ENCODE peak calls at places on chromosomes 7 and 10, in six cellular contexts. X is Panc1, R is lung, H is cardiac muscle cell, M is fibroblast of lung, O is GM12878. Q is an unnamed sample.

GRCh38 chr10:65618125-65618524 is 1307.7 kb upstream of the LRRTM3 start:
- DNase-seq in X (no peak), H (no peak), O (no peak), R (no peak), M (no peak), Q (no peak)

GRCh38 chr7:73789051-73789450 is 19.0 kb upstream of the CLDN3 start:
- DNase-seq in M (no peak), X (no peak), R (no peak), H (no peak), O (no peak), Q (no peak)

GRCh38 chr10:48667960-48668541 is 16.6 kb upstream of the WDFY4 start:
- DNase-seq in X (no peak), R (no peak), H (no peak), M (no peak), O (peak; percentile 94), Q (no peak)

GRCh38 chr10:59865101-59865500 is 41.3 kb downstream of the CCDC6 start:
- DNase-seq in X (no peak), R (peak; percentile 57), M (peak; percentile 36), O (no peak), H (peak; percentile 12), Q (no peak)

GRCh38 chr7:13185139-13185538 is 497.7 kb downstream of the ARL4A start:
- DNase-seq in H (no peak), X (no peak), M (no peak), R (no peak), O (no peak), Q (no peak)

GRCh38 chr10:62710182-62710581 is 94.3 kb upstream of the ADO start:
- DNase-seq in X (no peak), H (no peak), R (no peak), O (no peak), M (no peak), Q (no peak)

GRCh38 chr10:120285408-120285807 is 171.6 kb upstream of the PLPP4 start:
- DNase-seq in M (no peak), X (no peak), O (no peak), R (no peak), H (no peak), Q (no peak)

GRCh38 chr7:78450754-78451153 is 652.2 kb downstream of the PHTF2 start:
- DNase-seq in O (no peak), R (no peak), X (no peak), M (no peak), H (no peak), Q (no peak)

GRCh38 chr7:71377062-71377461 is 245.1 kb downstream of the GALNT17 start:
- DNase-seq in X (no peak), R (no peak), M (no peak), O (no peak), H (no peak), Q (peak; percentile 13)

GRCh38 chr10:63630928-63631685 is 109.9 kb downstream of the REEP3 start:
- DNase-seq in O (no peak), R (no peak), X (no peak), H (no peak), M (peak; percentile 92), Q (no peak)

GRCh38 chr7:46230298-46231295 is 309.5 kb upstream of the IGFBP3 start:
- DNase-seq in R (no peak), M (peak; percentile 70), O (no peak), H (no peak), X (no peak), Q (no peak)

GRCh38 chr10:32298066-32298812 is 48.7 kb downstream of the EPC1 start:
- DNase-seq in M (peak; percentile 91), O (no peak), H (no peak), R (no peak), X (peak; percentile 22), Q (no peak)

GRCh38 chr7:92766461-92767003 is 69.8 kb downstream of the CDK6 start:
- DNase-seq in H (peak; percentile 36), M (peak; percentile 68), X (no peak), R (no peak), O (no peak), Q (no peak)

GRCh38 chr10:62811159-62811875 is 4.8 kb downstream of the EGR2 start:
- DNase-seq in X (no peak), H (no peak), M (no peak), R (no peak), O (peak; percentile 85), Q (no peak)

GRCh38 chr10:58661902-58662301 is 149.2 kb downstream of the BICC1 start:
- DNase-seq in H (no peak), M (peak; percentile 11), R (no peak), O (no peak), X (no peak), Q (no peak)

GRCh38 chr7:42645906-42646305 is 266.0 kb downstream of the C7orf25 start:
- DNase-seq in M (peak; percentile 18), O (no peak), R (no peak), H (no peak), X (no peak), Q (no peak)

GRCh38 chr7:1920266-1920681 is 250.2 kb downstream of the ELFN1 start:
- DNase-seq in X (no peak), M (no peak), R (no peak), O (no peak), H (no peak), Q (no peak)

GRCh38 chr10:15901889-15902288 is 41.6 kb upstream of the MINDY3 start:
- DNase-seq in H (no peak), M (no peak), X (no peak), O (no peak), R (no peak), Q (no peak)

GRCh38 chr10:100781145-100781665 is 35.8 kb downstream of the PAX2 start:
- DNase-seq in H (no peak), M (no peak), X (no peak), O (no peak), R (no peak), Q (no peak)

GRCh38 chr7:133095119-133095671 is 13.3 kb upstream of the CHCHD3 start:
- DNase-seq in X (no peak), H (no peak), O (no peak), R (no peak), M (no peak), Q (no peak)

GRCh38 chr7:129438839-129439640 is 4.8 kb downstream of the STRIP2 start:
- DNase-seq in H (no peak), O (no peak), M (peak; percentile 76), X (peak; percentile 95), R (no peak), Q (no peak)

GRCh38 chr7:69654381-69654780 is 56.1 kb downstream of the AUTS2 start:
- DNase-seq in R (peak; percentile 45), H (no peak), X (no peak), M (no peak), O (no peak), Q (peak; percentile 63)

GRCh38 chr7:137545059-137545730 is 201.7 kb upstream of the PTN start:
- DNase-seq in O (no peak), R (no peak), X (no peak), M (peak; percentile 14), H (no peak), Q (no peak)

GRCh38 chr7:35251606-35252310 is 2.1 kb downstream of the TBX20 start:
- DNase-seq in X (no peak), M (no peak), O (no peak), R (no peak), H (no peak), Q (no peak)

GRCh38 chr7:35254496-35255416 is 856 bp upstream of the TBX20 start:
- DNase-seq in O (no peak), H (peak; percentile 72), X (no peak), M (no peak), R (no peak), Q (peak; percentile 60)

GRCh38 chr7:35252584-35252983 is 1.3 kb downstream of the TBX20 start:
- DNase-seq in H (no peak), O (no peak), X (no peak), M (no peak), R (no peak), Q (no peak)

GRCh38 chr7:35253680-35254495 is at the start of gene TBX20:
- DNase-seq in O (no peak), X (no peak), M (peak; percentile 44), H (peak; percentile 93), R (no peak), Q (peak; percentile 86)

DNA sequence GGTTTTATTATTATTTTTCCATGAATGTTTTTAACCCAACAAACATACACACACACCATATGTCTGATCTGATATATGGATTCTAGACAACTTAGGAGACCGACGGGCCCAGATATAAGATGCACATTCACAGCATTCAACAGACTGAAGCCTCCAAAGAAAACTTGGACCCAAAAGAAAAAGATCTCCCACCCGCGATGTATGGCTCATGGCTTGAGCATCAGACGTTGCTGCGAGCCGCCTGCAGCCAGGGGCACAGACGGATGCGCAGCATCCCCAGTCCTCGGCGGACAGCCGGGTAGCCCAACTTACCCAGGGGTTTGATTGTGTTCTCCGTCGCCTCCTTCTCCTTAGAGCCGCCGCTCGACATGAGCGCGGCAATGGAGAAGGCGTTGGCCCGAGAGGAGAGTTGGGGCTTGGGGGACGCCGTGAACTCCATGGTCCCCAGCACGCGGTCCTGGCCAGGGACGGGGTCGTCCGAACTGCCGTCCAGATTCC is 669 bp downstream of the TBX20 start:
- DNase-seq in H (no peak), R (no peak), X (no peak), M (no peak), O (no peak), Q (no peak)
- H3K4me3 ChIP-seq in H (peak overlapping the region; percentile 86), R (no peak overlapping the region), X (no peak overlapping the region), M (no peak overlapping the region), O (no peak overlapping the region), Q (peak overlapping the region; percentile 83)

GRCh38 chr10:13839030-13839429 is 252.3 kb downstream of the PRPF18 start:
- DNase-seq in R (no peak), M (no peak), O (no peak), H (no peak), X (no peak), Q (no peak)
- H3K27ac ChIP-seq in R (no peak overlapping the region), M (peak overlapping the region; percentile 66), O (no peak overlapping the region), H (no peak overlapping the region), X (no peak overlapping the region), Q (no peak overlapping the region)

DNA sequence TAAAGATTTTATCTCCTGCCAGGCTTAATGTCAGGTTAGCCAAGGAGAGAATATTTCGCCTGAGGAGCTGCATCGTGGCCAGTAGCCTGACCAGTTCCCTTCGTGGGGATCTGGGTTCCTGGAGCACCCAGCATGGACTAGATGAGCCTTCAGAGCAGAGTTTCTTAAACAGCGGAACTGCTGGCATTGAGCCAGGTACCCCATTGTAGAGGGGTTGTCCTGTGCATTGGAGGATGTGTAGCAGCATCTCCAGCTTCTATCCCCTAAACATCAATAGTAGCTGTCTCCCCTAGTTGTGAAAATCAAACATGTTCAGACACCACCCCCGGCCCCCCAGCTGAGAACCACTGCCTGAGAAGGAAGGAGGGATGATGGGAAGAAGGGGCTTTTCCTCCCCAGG is 36.2 kb downstream of the CDHR3 start:
- DNase-seq in O (no peak), X (no peak), R (no peak), H (no peak), M (no peak), Q (no peak)
- TF ChIP-seq CTCF in O (no peak), X (no peak), R (no peak), H (no peak), M (no peak), Q (no peak)

GRCh38 chr10:30554443-30554831 is 75.1 kb downstream of the LYZL2 start:
- DNase-seq in R (no peak), H (no peak), O (no peak), X (no peak), M (no peak), Q (no peak)

GRCh38 chr10:30555465-30555864 is 74.1 kb downstream of the LYZL2 start:
- DNase-seq in X (no peak), H (no peak), R (no peak), M (no peak), O (no peak), Q (no peak)

GRCh38 chr10:30553018-30553624 is 76.4 kb downstream of the LYZL2 start:
- DNase-seq in X (no peak), R (no peak), O (no peak), M (no peak), H (no peak), Q (no peak)

GRCh38 chr10:30556189-30556588 is 73.4 kb downstream of the LYZL2 start:
- DNase-seq in O (no peak), X (no peak), R (no peak), M (no peak), H (no peak), Q (no peak)

GRCh38 chr10:30553625-30554442 is 75.7 kb downstream of the LYZL2 start:
- DNase-seq in R (peak; percentile 59), M (peak; percentile 18), H (peak; percentile 26), O (no peak), X (no peak), Q (peak; percentile 86)
- H3K4me3 ChIP-seq in R (no peak overlapping the region), M (no peak overlapping the region), H (no peak overlapping the region), O (no peak overlapping the region), X (peak overlapping the region; percentile 18), Q (peak overlapping the region; percentile 34)